ENCODE peak calls at places on chromosomes 6 and 20, in five cellular contexts. J is HEK293T; W is effector CD4-positive, alpha-beta T cell; V is tibial artery; X is RWPE1. K is an unnamed sample.

GRCh38 chr6:28867078-28867414 is 56.7 kb downstream of the TRIM27 start:
- DNase-seq in J (no peak), W (no peak), V (no peak), X (no peak), K (peak)

GRCh38 chr20:47300071-47300470 is 56.4 kb downstream of the ZMYND8 start:
- DNase-seq in J (no peak), W (no peak), V (no peak), X (no peak), K (no peak)

GRCh38 chr6:111631930-111632460 is 26.3 kb upstream of the TRAF3IP2 start:
- DNase-seq in J (no peak), W (no peak), V (no peak), X (no peak), K (no peak)

GRCh38 chr6:137013031-137013430 is 31.7 kb downstream of the IL20RA start:
- DNase-seq in J (no peak), W (no peak), V (no peak), X (peak), K (peak)

GRCh38 chr6:34022250-34022872 is 123.5 kb downstream of the GRM4 start:
- DNase-seq in J (no peak), W (no peak), V (no peak), X (no peak), K (no peak)

GRCh38 chr6:12137480-12137879 is 125.4 kb downstream of the HIVEP1 start:
- DNase-seq in J (no peak), W (no peak), V (peak), X (no peak), K (peak)

GRCh38 chr6:13485923-13486557 is 1.4 kb downstream of the GFOD1 start:
- DNase-seq in J (peak), W (peak), V (peak), X (peak), K (peak)

GRCh38 chr6:146028250-146028789 is 542 bp upstream of the GRM1 start:
- DNase-seq in J (peak), W (peak), V (peak), X (peak), K (peak)

GRCh38 chr6:56938634-56939294 is 16.1 kb upstream of the BEND6 start:
- DNase-seq in J (no peak), W (no peak), V (peak), X (peak), K (peak)

GRCh38 chr6:106547053-106547414 is 82.3 kb downstream of the RTN4IP1 start:
- DNase-seq in J (no peak), W (no peak), V (no peak), X (no peak), K (peak)

GRCh38 chr6:149567194-149567586 is 1.0 kb downstream of the GINM1 start:
- DNase-seq in J (no peak), W (no peak), V (no peak), X (no peak), K (no peak)